ENCODE peak calls at places on chromosomes 12 and 14, in seven cellular contexts. One of them, this sample, is unnamed.

GRCh38 chr14:91931478-91932088 is 15.9 kb downstream of the FBLN5 start:
- DNase-seq in A549: no peak
- DNase-seq in kidney glomerular epithelial cell: no peak
- DNase-seq in stomach: no peak
- DNase-seq in stimulated activated CD4-positive, alpha-beta T cell treated with anti-CD3 and anti-CD28 coated beads, Interleukin-4, amount 100 ng/mL, for 24 hours: no peak
- DNase-seq in fibroblast of lung: no peak
- DNase-seq in aorta: no peak
- DNase-seq in this sample: no peak

GRCh38 chr12:115984607-115985006 is 292.9 kb downstream of the MED13L start:
- DNase-seq in A549: no peak
- DNase-seq in kidney glomerular epithelial cell: no peak
- DNase-seq in stomach: no peak
- DNase-seq in stimulated activated CD4-positive, alpha-beta T cell treated with anti-CD3 and anti-CD28 coated beads, Interleukin-4, amount 100 ng/mL, for 24 hours: no peak
- DNase-seq in fibroblast of lung: no peak
- DNase-seq in aorta: no peak
- DNase-seq in this sample: no peak

GRCh38 chr14:54312166-54312801 is 84.5 kb upstream of the CDKN3 start:
- DNase-seq in A549: peak; percentile 40
- DNase-seq in kidney glomerular epithelial cell: peak; percentile 83
- DNase-seq in stomach: no peak
- DNase-seq in stimulated activated CD4-positive, alpha-beta T cell treated with anti-CD3 and anti-CD28 coated beads, Interleukin-4, amount 100 ng/mL, for 24 hours: no peak
- DNase-seq in fibroblast of lung: peak; percentile 82
- DNase-seq in aorta: peak; percentile 54
- DNase-seq in this sample: peak; percentile 32

GRCh38 chr12:42129595-42130204 is 15.0 kb downstream of the GXYLT1 start:
- DNase-seq in A549: peak; percentile 78
- DNase-seq in kidney glomerular epithelial cell: peak; percentile 86
- DNase-seq in stomach: no peak
- DNase-seq in stimulated activated CD4-positive, alpha-beta T cell treated with anti-CD3 and anti-CD28 coated beads, Interleukin-4, amount 100 ng/mL, for 24 hours: no peak
- DNase-seq in fibroblast of lung: peak; percentile 83
- DNase-seq in aorta: no peak
- DNase-seq in this sample: no peak

GRCh38 chr12:96503971-96504370 is 14.6 kb downstream of the CFAP54 start:
- DNase-seq in A549: no peak
- DNase-seq in kidney glomerular epithelial cell: no peak
- DNase-seq in stomach: no peak
- DNase-seq in stimulated activated CD4-positive, alpha-beta T cell treated with anti-CD3 and anti-CD28 coated beads, Interleukin-4, amount 100 ng/mL, for 24 hours: no peak
- DNase-seq in fibroblast of lung: peak; percentile 25
- DNase-seq in aorta: no peak
- DNase-seq in this sample: no peak

GRCh38 chr14:85131523-85131922 is 398.4 kb upstream of the FLRT2 start:
- DNase-seq in A549: no peak
- DNase-seq in kidney glomerular epithelial cell: no peak
- DNase-seq in stomach: peak; percentile 57
- DNase-seq in stimulated activated CD4-positive, alpha-beta T cell treated with anti-CD3 and anti-CD28 coated beads, Interleukin-4, amount 100 ng/mL, for 24 hours: no peak
- DNase-seq in fibroblast of lung: no peak
- DNase-seq in aorta: no peak
- DNase-seq in this sample: no peak

GRCh38 chr12:105257321-105257728 is 21.4 kb upstream of the APPL2 start:
- DNase-seq in A549: peak; percentile 49
- DNase-seq in kidney glomerular epithelial cell: peak; percentile 88
- DNase-seq in stomach: no peak
- DNase-seq in stimulated activated CD4-positive, alpha-beta T cell treated with anti-CD3 and anti-CD28 coated beads, Interleukin-4, amount 100 ng/mL, for 24 hours: no peak
- DNase-seq in fibroblast of lung: peak; percentile 77
- DNase-seq in aorta: no peak
- DNase-seq in this sample: no peak

GRCh38 chr12:49875115-49875720 is 28.5 kb downstream of the FAIM2 start:
- DNase-seq in A549: no peak
- DNase-seq in kidney glomerular epithelial cell: no peak
- DNase-seq in stomach: no peak
- DNase-seq in stimulated activated CD4-positive, alpha-beta T cell treated with anti-CD3 and anti-CD28 coated beads, Interleukin-4, amount 100 ng/mL, for 24 hours: no peak
- DNase-seq in fibroblast of lung: no peak
- DNase-seq in aorta: no peak
- DNase-seq in this sample: no peak

GRCh38 chr12:29320295-29321090 is 60.5 kb downstream of the ERGIC2 start:
- DNase-seq in A549: peak; percentile 2
- DNase-seq in kidney glomerular epithelial cell: peak; percentile 88
- DNase-seq in stomach: no peak
- DNase-seq in stimulated activated CD4-positive, alpha-beta T cell treated with anti-CD3 and anti-CD28 coated beads, Interleukin-4, amount 100 ng/mL, for 24 hours: no peak
- DNase-seq in fibroblast of lung: peak; percentile 70
- DNase-seq in aorta: no peak
- DNase-seq in this sample: no peak

GRCh38 chr12:65387396-65387795 is 108.9 kb downstream of the MSRB3 start:
- DNase-seq in A549: no peak
- DNase-seq in kidney glomerular epithelial cell: no peak
- DNase-seq in stomach: no peak
- DNase-seq in stimulated activated CD4-positive, alpha-beta T cell treated with anti-CD3 and anti-CD28 coated beads, Interleukin-4, amount 100 ng/mL, for 24 hours: no peak
- DNase-seq in fibroblast of lung: peak; percentile 20
- DNase-seq in aorta: no peak
- DNase-seq in this sample: no peak

GRCh38 chr12:75784591-75784990 is 247.0 kb downstream of the PHLDA1 start:
- DNase-seq in A549: peak; percentile 52
- DNase-seq in kidney glomerular epithelial cell: no peak
- DNase-seq in stomach: peak; percentile 96
- DNase-seq in stimulated activated CD4-positive, alpha-beta T cell treated with anti-CD3 and anti-CD28 coated beads, Interleukin-4, amount 100 ng/mL, for 24 hours: no peak
- DNase-seq in fibroblast of lung: no peak
- DNase-seq in aorta: no peak
- DNase-seq in this sample: no peak

GRCh38 chr12:128833418-128833817 is 9.7 kb upstream of the SLC15A4 start:
- DNase-seq in A549: no peak
- DNase-seq in kidney glomerular epithelial cell: no peak
- DNase-seq in stomach: no peak
- DNase-seq in stimulated activated CD4-positive, alpha-beta T cell treated with anti-CD3 and anti-CD28 coated beads, Interleukin-4, amount 100 ng/mL, for 24 hours: no peak
- DNase-seq in fibroblast of lung: no peak
- DNase-seq in aorta: no peak
- DNase-seq in this sample: no peak

GRCh38 chr14:93333631-93334095 is 827 bp upstream of the BTBD7 start:
- DNase-seq in A549: no peak
- DNase-seq in kidney glomerular epithelial cell: peak; percentile 56
- DNase-seq in stomach: no peak
- DNase-seq in stimulated activated CD4-positive, alpha-beta T cell treated with anti-CD3 and anti-CD28 coated beads, Interleukin-4, amount 100 ng/mL, for 24 hours: no peak
- DNase-seq in fibroblast of lung: no peak
- DNase-seq in aorta: no peak
- DNase-seq in this sample: no peak

GRCh38 chr12:94109154-94109553 is 39.2 kb upstream of the PLXNC1 start:
- DNase-seq in A549: no peak
- DNase-seq in kidney glomerular epithelial cell: no peak
- DNase-seq in stomach: no peak
- DNase-seq in stimulated activated CD4-positive, alpha-beta T cell treated with anti-CD3 and anti-CD28 coated beads, Interleukin-4, amount 100 ng/mL, for 24 hours: peak; percentile 67
- DNase-seq in fibroblast of lung: peak; percentile 48
- DNase-seq in aorta: no peak
- DNase-seq in this sample: no peak

GRCh38 chr12:74412607-74413230 is 124.9 kb upstream of the ATXN7L3B start:
- DNase-seq in A549: peak; percentile 39
- DNase-seq in kidney glomerular epithelial cell: no peak
- DNase-seq in stomach: no peak
- DNase-seq in stimulated activated CD4-positive, alpha-beta T cell treated with anti-CD3 and anti-CD28 coated beads, Interleukin-4, amount 100 ng/mL, for 24 hours: no peak
- DNase-seq in fibroblast of lung: peak; percentile 24
- DNase-seq in aorta: no peak
- DNase-seq in this sample: no peak

GRCh38 chr12:3135522-3136461 is 58.6 kb downstream of the TSPAN9 start:
- DNase-seq in A549: peak; percentile 83
- DNase-seq in kidney glomerular epithelial cell: peak; percentile 40
- DNase-seq in stomach: no peak
- DNase-seq in stimulated activated CD4-positive, alpha-beta T cell treated with anti-CD3 and anti-CD28 coated beads, Interleukin-4, amount 100 ng/mL, for 24 hours: peak; percentile 32
- DNase-seq in fibroblast of lung: peak; percentile 85
- DNase-seq in aorta: peak; percentile 44
- DNase-seq in this sample: no peak

GRCh38 chr14:22896760-22897159 is 13.7 kb downstream of the REM2 start:
- DNase-seq in A549: no peak
- DNase-seq in kidney glomerular epithelial cell: no peak
- DNase-seq in stomach: no peak
- DNase-seq in stimulated activated CD4-positive, alpha-beta T cell treated with anti-CD3 and anti-CD28 coated beads, Interleukin-4, amount 100 ng/mL, for 24 hours: no peak
- DNase-seq in fibroblast of lung: no peak
- DNase-seq in aorta: no peak
- DNase-seq in this sample: no peak

GRCh38 chr12:20364501-20364900 is 3.8 kb upstream of the PDE3A start:
- DNase-seq in A549: no peak
- DNase-seq in kidney glomerular epithelial cell: no peak
- DNase-seq in stomach: no peak
- DNase-seq in stimulated activated CD4-positive, alpha-beta T cell treated with anti-CD3 and anti-CD28 coated beads, Interleukin-4, amount 100 ng/mL, for 24 hours: no peak
- DNase-seq in fibroblast of lung: no peak
- DNase-seq in aorta: no peak
- DNase-seq in this sample: peak; percentile 48

GRCh38 chr12:47753021-47754001 is 5.4 kb downstream of the RAPGEF3 start:
- DNase-seq in A549: no peak
- DNase-seq in kidney glomerular epithelial cell: no peak
- DNase-seq in stomach: peak; percentile 89
- DNase-seq in stimulated activated CD4-positive, alpha-beta T cell treated with anti-CD3 and anti-CD28 coated beads, Interleukin-4, amount 100 ng/mL, for 24 hours: no peak
- DNase-seq in fibroblast of lung: no peak
- DNase-seq in aorta: peak; percentile 93
- DNase-seq in this sample: peak; percentile 84

GRCh38 chr14:101706509-101707284 is 54.8 kb upstream of the PPP2R5C start:
- DNase-seq in A549: no peak
- DNase-seq in kidney glomerular epithelial cell: no peak
- DNase-seq in stomach: no peak
- DNase-seq in stimulated activated CD4-positive, alpha-beta T cell treated with anti-CD3 and anti-CD28 coated beads, Interleukin-4, amount 100 ng/mL, for 24 hours: no peak
- DNase-seq in fibroblast of lung: no peak
- DNase-seq in aorta: peak; percentile 42
- DNase-seq in this sample: no peak

GRCh38 chr14:91135039-91135438 is 21.2 kb downstream of the DGLUCY start:
- DNase-seq in A549: no peak
- DNase-seq in kidney glomerular epithelial cell: no peak
- DNase-seq in stomach: no peak
- DNase-seq in stimulated activated CD4-positive, alpha-beta T cell treated with anti-CD3 and anti-CD28 coated beads, Interleukin-4, amount 100 ng/mL, for 24 hours: no peak
- DNase-seq in fibroblast of lung: no peak
- DNase-seq in aorta: no peak
- DNase-seq in this sample: no peak

GRCh38 chr12:21666722-21667121 is 9.1 kb upstream of the LDHB start:
- DNase-seq in A549: peak; percentile 45
- DNase-seq in kidney glomerular epithelial cell: peak; percentile 82
- DNase-seq in stomach: no peak
- DNase-seq in stimulated activated CD4-positive, alpha-beta T cell treated with anti-CD3 and anti-CD28 coated beads, Interleukin-4, amount 100 ng/mL, for 24 hours: no peak
- DNase-seq in fibroblast of lung: peak; percentile 34
- DNase-seq in aorta: no peak
- DNase-seq in this sample: no peak

GRCh38 chr14:79040742-79041249 is 870.6 kb downstream of the NRXN3 start:
- DNase-seq in A549: no peak
- DNase-seq in kidney glomerular epithelial cell: no peak
- DNase-seq in stomach: no peak
- DNase-seq in stimulated activated CD4-positive, alpha-beta T cell treated with anti-CD3 and anti-CD28 coated beads, Interleukin-4, amount 100 ng/mL, for 24 hours: no peak
- DNase-seq in fibroblast of lung: no peak
- DNase-seq in aorta: no peak
- DNase-seq in this sample: no peak

GRCh38 chr14:96710060-96710636 is 87.0 kb upstream of the VRK1 start:
- DNase-seq in A549: no peak
- DNase-seq in kidney glomerular epithelial cell: no peak
- DNase-seq in stomach: no peak
- DNase-seq in stimulated activated CD4-positive, alpha-beta T cell treated with anti-CD3 and anti-CD28 coated beads, Interleukin-4, amount 100 ng/mL, for 24 hours: no peak
- DNase-seq in fibroblast of lung: no peak
- DNase-seq in aorta: no peak
- DNase-seq in this sample: no peak

GRCh38 chr12:46209165-46209564 is 59.7 kb downstream of the SLC38A1 start:
- DNase-seq in A549: no peak
- DNase-seq in kidney glomerular epithelial cell: no peak
- DNase-seq in stomach: no peak
- DNase-seq in stimulated activated CD4-positive, alpha-beta T cell treated with anti-CD3 and anti-CD28 coated beads, Interleukin-4, amount 100 ng/mL, for 24 hours: no peak
- DNase-seq in fibroblast of lung: peak; percentile 63
- DNase-seq in aorta: no peak
- DNase-seq in this sample: no peak

GRCh38 chr12:108616941-108617858 is 16.5 kb downstream of the SELPLG start:
- DNase-seq in A549: no peak
- DNase-seq in kidney glomerular epithelial cell: no peak
- DNase-seq in stomach: no peak
- DNase-seq in stimulated activated CD4-positive, alpha-beta T cell treated with anti-CD3 and anti-CD28 coated beads, Interleukin-4, amount 100 ng/mL, for 24 hours: peak; percentile 86
- DNase-seq in fibroblast of lung: no peak
- DNase-seq in aorta: peak; percentile 69
- DNase-seq in this sample: no peak

GRCh38 chr12:71441350-71441748 is 1.8 kb downstream of the LGR5 start:
- DNase-seq in A549: no peak
- DNase-seq in kidney glomerular epithelial cell: no peak
- DNase-seq in stomach: no peak
- DNase-seq in stimulated activated CD4-positive, alpha-beta T cell treated with anti-CD3 and anti-CD28 coated beads, Interleukin-4, amount 100 ng/mL, for 24 hours: no peak
- DNase-seq in fibroblast of lung: no peak
- DNase-seq in aorta: no peak
- DNase-seq in this sample: no peak

GRCh38 chr12:106954462-106955376 is 988 bp upstream of the TMEM263 start:
- DNase-seq in A549: no peak
- DNase-seq in kidney glomerular epithelial cell: peak; percentile 63
- DNase-seq in stomach: no peak
- DNase-seq in stimulated activated CD4-positive, alpha-beta T cell treated with anti-CD3 and anti-CD28 coated beads, Interleukin-4, amount 100 ng/mL, for 24 hours: peak; percentile 7
- DNase-seq in fibroblast of lung: peak; percentile 8
- DNase-seq in aorta: peak; percentile 64
- DNase-seq in this sample: peak; percentile 66

GRCh38 chr14:101586531-101587402 is 25.5 kb downstream of the DIO3 start:
- DNase-seq in A549: no peak
- DNase-seq in kidney glomerular epithelial cell: no peak
- DNase-seq in stomach: no peak
- DNase-seq in stimulated activated CD4-positive, alpha-beta T cell treated with anti-CD3 and anti-CD28 coated beads, Interleukin-4, amount 100 ng/mL, for 24 hours: no peak
- DNase-seq in fibroblast of lung: no peak
- DNase-seq in aorta: no peak
- DNase-seq in this sample: no peak

GRCh38 chr14:43410631-43411030 is 1096.5 kb downstream of the FSCB start:
- DNase-seq in A549: no peak
- DNase-seq in kidney glomerular epithelial cell: no peak
- DNase-seq in stomach: no peak
- DNase-seq in stimulated activated CD4-positive, alpha-beta T cell treated with anti-CD3 and anti-CD28 coated beads, Interleukin-4, amount 100 ng/mL, for 24 hours: no peak
- DNase-seq in fibroblast of lung: no peak
- DNase-seq in aorta: no peak
- DNase-seq in this sample: no peak

GRCh38 chr14:92400579-92401444 is 77.8 kb downstream of the SLC24A4 start:
- DNase-seq in A549: no peak
- DNase-seq in kidney glomerular epithelial cell: no peak
- DNase-seq in stomach: no peak
- DNase-seq in stimulated activated CD4-positive, alpha-beta T cell treated with anti-CD3 and anti-CD28 coated beads, Interleukin-4, amount 100 ng/mL, for 24 hours: no peak
- DNase-seq in fibroblast of lung: peak; percentile 19
- DNase-seq in aorta: no peak
- DNase-seq in this sample: no peak

GRCh38 chr14:51089278-51089677 is 5.6 kb downstream of the TRIM9 start:
- DNase-seq in A549: no peak
- DNase-seq in kidney glomerular epithelial cell: no peak
- DNase-seq in stomach: no peak
- DNase-seq in stimulated activated CD4-positive, alpha-beta T cell treated with anti-CD3 and anti-CD28 coated beads, Interleukin-4, amount 100 ng/mL, for 24 hours: no peak
- DNase-seq in fibroblast of lung: no peak
- DNase-seq in aorta: no peak
- DNase-seq in this sample: no peak

GRCh38 chr12:108046633-108047032 is 82.5 kb upstream of the WSCD2 start:
- DNase-seq in A549: no peak
- DNase-seq in kidney glomerular epithelial cell: no peak
- DNase-seq in stomach: no peak
- DNase-seq in stimulated activated CD4-positive, alpha-beta T cell treated with anti-CD3 and anti-CD28 coated beads, Interleukin-4, amount 100 ng/mL, for 24 hours: no peak
- DNase-seq in fibroblast of lung: no peak
- DNase-seq in aorta: no peak
- DNase-seq in this sample: no peak

GRCh38 chr12:9214536-9214935 is 6.3 kb upstream of the PZP start:
- DNase-seq in A549: no peak
- DNase-seq in kidney glomerular epithelial cell: no peak
- DNase-seq in stomach: no peak
- DNase-seq in stimulated activated CD4-positive, alpha-beta T cell treated with anti-CD3 and anti-CD28 coated beads, Interleukin-4, amount 100 ng/mL, for 24 hours: no peak
- DNase-seq in fibroblast of lung: no peak
- DNase-seq in aorta: no peak
- DNase-seq in this sample: no peak

GRCh38 chr14:106652494-106652893 is 1126.1 kb downstream of the TMEM121 start:
- DNase-seq in A549: no peak
- DNase-seq in kidney glomerular epithelial cell: no peak
- DNase-seq in stomach: no peak
- DNase-seq in stimulated activated CD4-positive, alpha-beta T cell treated with anti-CD3 and anti-CD28 coated beads, Interleukin-4, amount 100 ng/mL, for 24 hours: no peak
- DNase-seq in fibroblast of lung: no peak
- DNase-seq in aorta: no peak
- DNase-seq in this sample: no peak

GRCh38 chr12:102067574-102068258 is 5.9 kb upstream of the WASHC3 start:
- DNase-seq in A549: no peak
- DNase-seq in kidney glomerular epithelial cell: no peak
- DNase-seq in stomach: no peak
- DNase-seq in stimulated activated CD4-positive, alpha-beta T cell treated with anti-CD3 and anti-CD28 coated beads, Interleukin-4, amount 100 ng/mL, for 24 hours: no peak
- DNase-seq in fibroblast of lung: no peak
- DNase-seq in aorta: no peak
- DNase-seq in this sample: no peak

GRCh38 chr12:26298785-26299621 is 103.6 kb downstream of the SSPN start:
- DNase-seq in A549: peak; percentile 52
- DNase-seq in kidney glomerular epithelial cell: peak; percentile 72
- DNase-seq in stomach: no peak
- DNase-seq in stimulated activated CD4-positive, alpha-beta T cell treated with anti-CD3 and anti-CD28 coated beads, Interleukin-4, amount 100 ng/mL, for 24 hours: no peak
- DNase-seq in fibroblast of lung: peak; percentile 74
- DNase-seq in aorta: no peak
- DNase-seq in this sample: no peak

GRCh38 chr12:108046135-108046534 is 83.0 kb upstream of the WSCD2 start:
- DNase-seq in A549: no peak
- DNase-seq in kidney glomerular epithelial cell: no peak
- DNase-seq in stomach: no peak
- DNase-seq in stimulated activated CD4-positive, alpha-beta T cell treated with anti-CD3 and anti-CD28 coated beads, Interleukin-4, amount 100 ng/mL, for 24 hours: no peak
- DNase-seq in fibroblast of lung: no peak
- DNase-seq in aorta: no peak
- DNase-seq in this sample: no peak